ENCODE peak calls at places on chromosomes 4 and X, in six cellular contexts. K is EH; I is aorta; M is stimulated activated effector memory CD8-positive, alpha-beta T cell treated with anti-CD3 and anti-CD28 coated beads, Interleukin-12 subunit alpha, Interleukin-12 subunit beta, amount 100 ng/mL, for 72 hours; C is NCI-H1436; N is activated gamma-delta T cell treated with Interleukin-2 at 50 U/mL for 16 hours. V is an unnamed sample.

GRCh38 chr4:83223781-83224180 is 60.8 kb downstream of the COQ2 start:
- DNase-seq in I (no peak), K (peak), C (no peak), M (no peak), N (no peak), V (no peak)

GRCh38 chr4:41935652-41936021 is 408 bp downstream of the TMEM33 start:
- DNase-seq in K (no peak), M (no peak), I (no peak), C (no peak), N (no peak), V (peak)

GRCh38 chrX:9897761-9898161 is 69.4 kb upstream of the CLDN34 start:
- DNase-seq in N (no peak), I (no peak), M (no peak), C (no peak), K (peak), V (peak)

GRCh38 chrX:50812995-50813842 is 775 bp downstream of the SHROOM4 start:
- DNase-seq in M (no peak), I (peak), K (peak), N (no peak), C (no peak), V (peak)

GRCh38 chr4:2799971-2800690 is 7.2 kb downstream of the SH3BP2 start:
- DNase-seq in K (no peak), C (no peak), N (no peak), I (peak), M (no peak), V (peak)

GRCh38 chrX:155874571-155875244 is 6.4 kb upstream of the VAMP7 start:
- DNase-seq in K (peak), I (no peak), M (no peak), C (no peak), N (no peak), V (no peak)

GRCh38 chrX:140918398-140919043 is 83.9 kb upstream of the SPANXB1 start:
- DNase-seq in C (peak), K (peak), N (no peak), M (peak), I (no peak), V (peak)

GRCh38 chr4:123443401-123444297 is 47.1 kb downstream of the SPRY1 start:
- DNase-seq in C (no peak), M (no peak), N (no peak), K (no peak), I (no peak), V (peak)

GRCh38 chr4:82421796-82422560 is 8.3 kb downstream of the HNRNPDL start:
- DNase-seq in M (no peak), I (no peak), K (no peak), N (no peak), C (no peak), V (no peak)

GRCh38 chr4:155759372-155760252 is 791 bp downstream of the GUCY1B1 start:
- DNase-seq in N (peak), I (peak), C (no peak), M (no peak), K (peak), V (peak)

GRCh38 chr4:931194-931959 is 739 bp downstream of the GAK start:
- DNase-seq in K (peak), C (no peak), I (no peak), N (peak), M (peak), V (peak)

GRCh38 chr4:124321370-124321769 is 391.2 kb downstream of the ANKRD50 start:
- DNase-seq in M (no peak), C (no peak), N (no peak), I (no peak), K (no peak), V (peak)

V was measured in RPMI7951.